ENCODE peak calls at places on chromosomes 2 and 18, in nine cellular contexts. One of them, this sample, is unnamed.

GRCh38 chr2:8202139-8202538 is 479.7 kb upstream of the ID2 start:
- DNase-seq in stimulated activated CD4-positive, alpha-beta T cell treated with anti-CD3 and anti-CD28 coated beads, Interleukin-2, amount 100 ng/mL, for 48 hours: no peak
- DNase-seq in NCI-H774: peak
- DNase-seq in NCI-H1930: no peak
- DNase-seq in BJ: no peak
- DNase-seq in hippocampal formation: no peak
- DNase-seq in effector memory CD4-positive, alpha-beta T cell: no peak
- DNase-seq in foreskin fibroblast: no peak
- DNase-seq in sciatic nerve: no peak
- DNase-seq in this sample: no peak

GRCh38 chr2:48699377-48699951 is 56.1 kb downstream of the LHCGR start:
- DNase-seq in stimulated activated CD4-positive, alpha-beta T cell treated with anti-CD3 and anti-CD28 coated beads, Interleukin-2, amount 100 ng/mL, for 48 hours: no peak
- DNase-seq in NCI-H774: no peak
- DNase-seq in NCI-H1930: no peak
- DNase-seq in BJ: no peak
- DNase-seq in hippocampal formation: no peak
- DNase-seq in effector memory CD4-positive, alpha-beta T cell: no peak
- DNase-seq in foreskin fibroblast: no peak
- DNase-seq in sciatic nerve: no peak
- DNase-seq in this sample: no peak

GRCh38 chr2:197170137-197170682 is 140.4 kb downstream of the ANKRD44 start:
- DNase-seq in stimulated activated CD4-positive, alpha-beta T cell treated with anti-CD3 and anti-CD28 coated beads, Interleukin-2, amount 100 ng/mL, for 48 hours: no peak
- DNase-seq in NCI-H774: no peak
- DNase-seq in NCI-H1930: no peak
- DNase-seq in BJ: no peak
- DNase-seq in hippocampal formation: no peak
- DNase-seq in effector memory CD4-positive, alpha-beta T cell: no peak
- DNase-seq in foreskin fibroblast: no peak
- DNase-seq in sciatic nerve: no peak
- DNase-seq in this sample: no peak

GRCh38 chr2:237538001-237538720 is 28.2 kb upstream of the PRLH start:
- DNase-seq in stimulated activated CD4-positive, alpha-beta T cell treated with anti-CD3 and anti-CD28 coated beads, Interleukin-2, amount 100 ng/mL, for 48 hours: no peak
- DNase-seq in NCI-H774: no peak
- DNase-seq in NCI-H1930: no peak
- DNase-seq in BJ: no peak
- DNase-seq in hippocampal formation: no peak
- DNase-seq in effector memory CD4-positive, alpha-beta T cell: no peak
- DNase-seq in foreskin fibroblast: no peak
- DNase-seq in sciatic nerve: no peak
- DNase-seq in this sample: peak

GRCh38 chr2:39265315-39265714 is 21.5 kb upstream of the CDKL4 start:
- DNase-seq in stimulated activated CD4-positive, alpha-beta T cell treated with anti-CD3 and anti-CD28 coated beads, Interleukin-2, amount 100 ng/mL, for 48 hours: no peak
- DNase-seq in NCI-H774: peak
- DNase-seq in NCI-H1930: no peak
- DNase-seq in BJ: no peak
- DNase-seq in hippocampal formation: no peak
- DNase-seq in effector memory CD4-positive, alpha-beta T cell: no peak
- DNase-seq in foreskin fibroblast: no peak
- DNase-seq in sciatic nerve: no peak
- DNase-seq in this sample: no peak

GRCh38 chr2:8986327-8986976 is 17.0 kb downstream of the MBOAT2 start:
- DNase-seq in stimulated activated CD4-positive, alpha-beta T cell treated with anti-CD3 and anti-CD28 coated beads, Interleukin-2, amount 100 ng/mL, for 48 hours: no peak
- DNase-seq in NCI-H774: no peak
- DNase-seq in NCI-H1930: no peak
- DNase-seq in BJ: no peak
- DNase-seq in hippocampal formation: no peak
- DNase-seq in effector memory CD4-positive, alpha-beta T cell: no peak
- DNase-seq in foreskin fibroblast: no peak
- DNase-seq in sciatic nerve: no peak
- DNase-seq in this sample: no peak

GRCh38 chr2:10594481-10594880 is 95.3 kb downstream of the NOL10 start:
- DNase-seq in stimulated activated CD4-positive, alpha-beta T cell treated with anti-CD3 and anti-CD28 coated beads, Interleukin-2, amount 100 ng/mL, for 48 hours: no peak
- DNase-seq in NCI-H774: no peak
- DNase-seq in NCI-H1930: no peak
- DNase-seq in BJ: no peak
- DNase-seq in hippocampal formation: no peak
- DNase-seq in effector memory CD4-positive, alpha-beta T cell: no peak
- DNase-seq in foreskin fibroblast: no peak
- DNase-seq in sciatic nerve: no peak
- DNase-seq in this sample: no peak

GRCh38 chr2:146477383-146477782 is 1367.4 kb upstream of the ACVR2A start:
- DNase-seq in stimulated activated CD4-positive, alpha-beta T cell treated with anti-CD3 and anti-CD28 coated beads, Interleukin-2, amount 100 ng/mL, for 48 hours: no peak
- DNase-seq in NCI-H774: no peak
- DNase-seq in NCI-H1930: no peak
- DNase-seq in BJ: no peak
- DNase-seq in hippocampal formation: no peak
- DNase-seq in effector memory CD4-positive, alpha-beta T cell: no peak
- DNase-seq in foreskin fibroblast: no peak
- DNase-seq in sciatic nerve: no peak
- DNase-seq in this sample: no peak

GRCh38 chr18:64201781-64202180 is 52.9 kb upstream of the LINC00305 start:
- DNase-seq in stimulated activated CD4-positive, alpha-beta T cell treated with anti-CD3 and anti-CD28 coated beads, Interleukin-2, amount 100 ng/mL, for 48 hours: no peak
- DNase-seq in NCI-H774: no peak
- DNase-seq in NCI-H1930: no peak
- DNase-seq in BJ: no peak
- DNase-seq in hippocampal formation: no peak
- DNase-seq in effector memory CD4-positive, alpha-beta T cell: no peak
- DNase-seq in foreskin fibroblast: no peak
- DNase-seq in sciatic nerve: no peak
- DNase-seq in this sample: no peak

GRCh38 chr18:55511277-55511676 is 76.7 kb downstream of the TCF4 start:
- DNase-seq in stimulated activated CD4-positive, alpha-beta T cell treated with anti-CD3 and anti-CD28 coated beads, Interleukin-2, amount 100 ng/mL, for 48 hours: no peak
- DNase-seq in NCI-H774: no peak
- DNase-seq in NCI-H1930: no peak
- DNase-seq in BJ: no peak
- DNase-seq in hippocampal formation: no peak
- DNase-seq in effector memory CD4-positive, alpha-beta T cell: no peak
- DNase-seq in foreskin fibroblast: no peak
- DNase-seq in sciatic nerve: no peak
- DNase-seq in this sample: no peak

GRCh38 chr18:13240060-13240725 is 21.6 kb downstream of the LDLRAD4 start:
- DNase-seq in stimulated activated CD4-positive, alpha-beta T cell treated with anti-CD3 and anti-CD28 coated beads, Interleukin-2, amount 100 ng/mL, for 48 hours: no peak
- DNase-seq in NCI-H774: no peak
- DNase-seq in NCI-H1930: no peak
- DNase-seq in BJ: no peak
- DNase-seq in hippocampal formation: no peak
- DNase-seq in effector memory CD4-positive, alpha-beta T cell: no peak
- DNase-seq in foreskin fibroblast: no peak
- DNase-seq in sciatic nerve: no peak
- DNase-seq in this sample: peak

GRCh38 chr2:108974674-108975073 is 14.3 kb downstream of the EDAR start:
- DNase-seq in stimulated activated CD4-positive, alpha-beta T cell treated with anti-CD3 and anti-CD28 coated beads, Interleukin-2, amount 100 ng/mL, for 48 hours: no peak
- DNase-seq in NCI-H774: no peak
- DNase-seq in NCI-H1930: no peak
- DNase-seq in BJ: no peak
- DNase-seq in hippocampal formation: no peak
- DNase-seq in effector memory CD4-positive, alpha-beta T cell: no peak
- DNase-seq in foreskin fibroblast: no peak
- DNase-seq in sciatic nerve: no peak
- DNase-seq in this sample: no peak

GRCh38 chr2:214519258-214519818 is 108.5 kb downstream of the VWC2L start:
- DNase-seq in stimulated activated CD4-positive, alpha-beta T cell treated with anti-CD3 and anti-CD28 coated beads, Interleukin-2, amount 100 ng/mL, for 48 hours: no peak
- DNase-seq in NCI-H774: no peak
- DNase-seq in NCI-H1930: no peak
- DNase-seq in BJ: no peak
- DNase-seq in hippocampal formation: no peak
- DNase-seq in effector memory CD4-positive, alpha-beta T cell: no peak
- DNase-seq in foreskin fibroblast: no peak
- DNase-seq in sciatic nerve: no peak
- DNase-seq in this sample: no peak